ENCODE peak calls at places on chromosomes 3 and 15, in eight cellular contexts. A is activated effector memory CD4-positive, alpha-beta T cell treated with Interleukin-2 at 50 U/mL for 16 hours; N is NCI-H1930; T is SJSA1; L is BJ; K is COLO829; W is fibroblast of pulmonary artery; D is left ventricle myocardium superior. V is an unnamed sample.

GRCh38 chr3:46675843-46676567 is 17.5 kb downstream of the ALS2CL start:
- DNase-seq in A (no peak), N (no peak), T (no peak), L (no peak), K (no peak), W (no peak), D (peak; percentile 35), V (no peak)

GRCh38 chr3:189833996-189834395 is 202.8 kb downstream of the TP63 start:
- DNase-seq in A (no peak), N (no peak), T (no peak), L (no peak), K (no peak), W (no peak), D (no peak), V (no peak)

GRCh38 chr3:12845790-12846189 is 4.4 kb upstream of the RPL32 start:
- DNase-seq in A (no peak), N (no peak), T (no peak), L (no peak), K (no peak), W (no peak), D (no peak), V (no peak)

GRCh38 chr3:52431459-52432223 is 13.3 kb downstream of the SEMA3G start:
- DNase-seq in A (no peak), N (no peak), T (no peak), L (no peak), K (no peak), W (no peak), D (no peak), V (no peak)

GRCh38 chr15:31392761-31393401 is 66.2 kb downstream of the KLF13 start:
- DNase-seq in A (no peak), N (no peak), T (peak; percentile 40), L (no peak), K (no peak), W (no peak), D (peak; percentile 59), V (no peak)

GRCh38 chr3:140585828-140586227 is 92.0 kb upstream of the TRIM42 start:
- DNase-seq in A (no peak), N (no peak), T (no peak), L (no peak), K (peak; percentile 43), W (peak; percentile 29), D (no peak), V (no peak)

GRCh38 chr3:42214565-42215283 is 51.3 kb downstream of the CCK start:
- DNase-seq in A (no peak), N (no peak), T (no peak), L (peak; percentile 52), K (no peak), W (peak; percentile 10), D (no peak), V (no peak)

GRCh38 chr15:58734859-58735258 is 14.6 kb downstream of the ADAM10 start:
- DNase-seq in A (no peak), N (no peak), T (no peak), L (no peak), K (no peak), W (no peak), D (no peak), V (no peak)

GRCh38 chr3:9598783-9599387 is 45.3 kb upstream of the LHFPL4 start:
- DNase-seq in A (no peak), N (no peak), T (no peak), L (no peak), K (no peak), W (no peak), D (no peak), V (no peak)